ENCODE peak calls at places on chromosome 2, in seven cellular contexts. One of them, this sample, is unnamed. For H3K27me3, the result is how much of the 10 kb centered on the place peaks cover.

GRCh38 chr2:60794271-60794863 is 38.3 kb downstream of the PAPOLG start:
- DNase-seq in PC-3: peak
- DNase-seq in esophagus muscularis mucosa: no peak
- DNase-seq in adrenal gland: no peak
- DNase-seq in tibial artery: no peak
- DNase-seq in upper lobe of right lung: no peak
- DNase-seq in spleen: no peak
- DNase-seq in this sample: no peak

GRCh38 chr2:10847008-10847407 is 34.4 kb upstream of the PDIA6 start:
- DNase-seq in PC-3: no peak
- DNase-seq in esophagus muscularis mucosa: no peak
- DNase-seq in adrenal gland: no peak
- DNase-seq in tibial artery: no peak
- DNase-seq in upper lobe of right lung: no peak
- DNase-seq in spleen: no peak
- DNase-seq in this sample: no peak

GRCh38 chr2:84888401-84889276 is 7.8 kb upstream of the TRABD2A start:
- DNase-seq in PC-3: no peak
- DNase-seq in esophagus muscularis mucosa: no peak
- DNase-seq in adrenal gland: peak
- DNase-seq in tibial artery: no peak
- DNase-seq in upper lobe of right lung: no peak
- DNase-seq in spleen: no peak
- DNase-seq in this sample: peak

GRCh38 chr2:65802298-65802942 is 370.0 kb upstream of the SPRED2 start:
- DNase-seq in PC-3: no peak
- DNase-seq in esophagus muscularis mucosa: peak
- DNase-seq in adrenal gland: no peak
- DNase-seq in tibial artery: no peak
- DNase-seq in upper lobe of right lung: no peak
- DNase-seq in spleen: no peak
- DNase-seq in this sample: no peak

GRCh38 chr2:79734518-79734917 is 221.7 kb downstream of the CTNNA2 start:
- DNase-seq in PC-3: no peak
- DNase-seq in esophagus muscularis mucosa: no peak
- DNase-seq in adrenal gland: no peak
- DNase-seq in tibial artery: no peak
- DNase-seq in upper lobe of right lung: no peak
- DNase-seq in spleen: no peak
- DNase-seq in this sample: no peak

GRCh38 chr2:173715483-173715882 is 249.7 kb downstream of the SP3 start:
- DNase-seq in PC-3: peak
- DNase-seq in esophagus muscularis mucosa: no peak
- DNase-seq in adrenal gland: no peak
- DNase-seq in tibial artery: no peak
- DNase-seq in upper lobe of right lung: no peak
- DNase-seq in spleen: no peak
- DNase-seq in this sample: no peak

GRCh38 chr2:100215375-100215774 is 73.0 kb upstream of the AFF3 start:
- DNase-seq in PC-3: no peak
- DNase-seq in esophagus muscularis mucosa: no peak
- DNase-seq in adrenal gland: no peak
- DNase-seq in tibial artery: no peak
- DNase-seq in upper lobe of right lung: no peak
- DNase-seq in spleen: no peak
- DNase-seq in this sample: no peak

GRCh38 chr2:84493494-84493893 is 22.8 kb upstream of the DNAH6 start:
- DNase-seq in PC-3: peak
- DNase-seq in esophagus muscularis mucosa: no peak
- DNase-seq in adrenal gland: no peak
- DNase-seq in tibial artery: no peak
- DNase-seq in upper lobe of right lung: no peak
- DNase-seq in spleen: no peak
- DNase-seq in this sample: peak

GRCh38 chr2:204691911-204692510 is 146.7 kb downstream of the PARD3B start:
- DNase-seq in PC-3: peak
- DNase-seq in esophagus muscularis mucosa: no peak
- DNase-seq in adrenal gland: peak
- DNase-seq in tibial artery: peak
- DNase-seq in upper lobe of right lung: no peak
- DNase-seq in spleen: no peak
- DNase-seq in this sample: peak

GRCh38 chr2:42252464-42252863 is 83.3 kb downstream of the EML4 start:
- DNase-seq in PC-3: no peak
- DNase-seq in esophagus muscularis mucosa: no peak
- DNase-seq in adrenal gland: no peak
- DNase-seq in tibial artery: no peak
- DNase-seq in upper lobe of right lung: no peak
- DNase-seq in spleen: no peak
- DNase-seq in this sample: no peak

GRCh38 chr2:75053484-75054112 is 95.2 kb downstream of the POLE4 start:
- DNase-seq in PC-3: peak
- DNase-seq in esophagus muscularis mucosa: no peak
- DNase-seq in adrenal gland: peak
- DNase-seq in tibial artery: no peak
- DNase-seq in upper lobe of right lung: no peak
- DNase-seq in spleen: no peak
- DNase-seq in this sample: peak

GRCh38 chr2:69278366-69278765 is 108.7 kb downstream of the GFPT1 start:
- DNase-seq in PC-3: no peak
- DNase-seq in esophagus muscularis mucosa: no peak
- DNase-seq in adrenal gland: no peak
- DNase-seq in tibial artery: no peak
- DNase-seq in upper lobe of right lung: no peak
- DNase-seq in spleen: no peak
- DNase-seq in this sample: no peak

GRCh38 chr2:141526760-141527159 is 604.1 kb downstream of the LRP1B start:
- DNase-seq in PC-3: no peak
- DNase-seq in esophagus muscularis mucosa: no peak
- DNase-seq in adrenal gland: no peak
- DNase-seq in tibial artery: no peak
- DNase-seq in upper lobe of right lung: no peak
- DNase-seq in spleen: no peak
- DNase-seq in this sample: no peak

GRCh38 chr2:141524777-141525176 is 606.0 kb downstream of the LRP1B start:
- DNase-seq in PC-3: no peak
- DNase-seq in esophagus muscularis mucosa: no peak
- DNase-seq in adrenal gland: no peak
- DNase-seq in tibial artery: no peak
- DNase-seq in upper lobe of right lung: no peak
- DNase-seq in spleen: no peak
- DNase-seq in this sample: no peak

GRCh38 chr2:141529674-141530073 is 601.1 kb downstream of the LRP1B start:
- DNase-seq in PC-3: no peak
- DNase-seq in esophagus muscularis mucosa: no peak
- DNase-seq in adrenal gland: no peak
- DNase-seq in tibial artery: no peak
- DNase-seq in upper lobe of right lung: no peak
- DNase-seq in spleen: no peak
- DNase-seq in this sample: no peak

GRCh38 chr2:141523199-141523598 is 607.6 kb downstream of the LRP1B start:
- DNase-seq in PC-3: no peak
- DNase-seq in esophagus muscularis mucosa: no peak
- DNase-seq in adrenal gland: no peak
- DNase-seq in tibial artery: no peak
- DNase-seq in upper lobe of right lung: no peak
- DNase-seq in spleen: no peak
- DNase-seq in this sample: no peak

DNA sequence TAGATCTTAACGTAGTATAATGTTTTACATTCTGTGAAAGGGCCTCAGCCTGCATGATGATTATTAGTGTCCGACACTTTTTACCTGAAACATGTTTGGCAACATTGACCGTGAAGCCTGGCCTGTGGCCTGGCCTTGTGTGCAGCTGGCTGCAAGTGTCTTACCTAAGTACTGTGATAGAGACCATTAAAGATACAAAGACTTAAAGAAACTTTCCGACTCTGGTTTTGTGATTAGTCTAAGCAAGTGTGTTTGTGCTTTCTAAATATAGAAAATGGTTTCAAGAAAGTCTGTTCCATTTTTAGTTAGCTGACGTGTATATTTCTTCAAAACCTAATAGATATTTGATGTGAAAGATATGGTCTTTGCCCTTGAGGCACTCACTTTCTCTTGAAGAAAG is 601.8 kb downstream of the LRP1B start:
- DNase-seq in PC-3: no peak
- DNase-seq in esophagus muscularis mucosa: no peak
- DNase-seq in adrenal gland: no peak
- DNase-seq in tibial artery: no peak
- DNase-seq in upper lobe of right lung: no peak
- DNase-seq in spleen: no peak
- DNase-seq in this sample: no peak
- H3K4me3 ChIP-seq in PC-3: no peak
- H3K4me3 ChIP-seq in esophagus muscularis mucosa: no peak
- H3K4me3 ChIP-seq in adrenal gland: no peak
- H3K4me3 ChIP-seq in tibial artery: no peak
- H3K4me3 ChIP-seq in upper lobe of right lung: no peak
- H3K4me3 ChIP-seq in spleen: no peak
- H3K4me3 ChIP-seq in this sample: no peak

DNA sequence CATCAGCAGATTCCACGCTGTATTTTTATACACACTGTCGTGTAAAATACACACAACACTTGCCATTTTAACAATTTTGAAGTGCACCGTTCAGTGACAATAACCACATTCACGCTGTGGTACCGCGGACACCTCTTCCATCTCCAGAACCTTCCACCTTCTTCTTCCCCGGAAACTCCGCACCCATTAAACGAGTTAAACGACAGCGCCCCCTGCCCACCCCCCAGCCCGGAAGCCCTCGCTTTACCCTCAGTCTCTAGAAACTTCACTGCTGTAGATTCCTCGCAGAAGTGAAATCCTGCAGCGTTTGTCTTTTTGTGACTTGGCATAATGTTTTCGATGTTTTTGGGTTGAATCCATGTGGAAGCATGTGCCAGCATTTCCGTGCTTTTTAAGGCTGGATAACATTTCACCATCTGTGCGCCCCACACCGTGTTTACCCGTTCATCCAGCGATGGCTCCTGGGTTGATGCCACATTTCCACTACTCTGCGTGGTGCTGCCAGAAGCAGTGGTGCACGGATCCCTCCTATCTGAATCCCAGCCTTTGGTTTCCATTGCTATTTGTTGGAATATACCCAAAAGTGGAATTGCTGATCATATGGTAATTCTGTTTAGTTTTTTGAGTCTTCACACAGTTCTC is 32.1 kb upstream of the TMEM18 start:
- DNase-seq in PC-3: no peak
- DNase-seq in esophagus muscularis mucosa: peak
- DNase-seq in adrenal gland: no peak
- DNase-seq in tibial artery: no peak
- DNase-seq in upper lobe of right lung: no peak
- DNase-seq in spleen: no peak
- DNase-seq in this sample: no peak
- H3K27me3 ChIP-seq in PC-3: under half
- H3K27me3 ChIP-seq in esophagus muscularis mucosa: under half
- H3K27me3 ChIP-seq in adrenal gland: under half
- H3K27me3 ChIP-seq in tibial artery: under half
- H3K27me3 ChIP-seq in upper lobe of right lung: under half
- H3K27me3 ChIP-seq in spleen: under half
- H3K27me3 ChIP-seq in this sample: under half

GRCh38 chr2:176174850-176175728 is 13.4 kb upstream of the HOXD1 start:
- DNase-seq in PC-3: no peak
- DNase-seq in esophagus muscularis mucosa: no peak
- DNase-seq in adrenal gland: peak
- DNase-seq in tibial artery: no peak
- DNase-seq in upper lobe of right lung: no peak
- DNase-seq in spleen: no peak
- DNase-seq in this sample: no peak

GRCh38 chr2:176173679-176174381 is 14.6 kb upstream of the HOXD1 start:
- DNase-seq in PC-3: no peak
- DNase-seq in esophagus muscularis mucosa: no peak
- DNase-seq in adrenal gland: no peak
- DNase-seq in tibial artery: no peak
- DNase-seq in upper lobe of right lung: no peak
- DNase-seq in spleen: no peak
- DNase-seq in this sample: no peak

GRCh38 chr2:176174382-176174834 is 14.1 kb upstream of the HOXD1 start:
- DNase-seq in PC-3: no peak
- DNase-seq in esophagus muscularis mucosa: no peak
- DNase-seq in adrenal gland: no peak
- DNase-seq in tibial artery: no peak
- DNase-seq in upper lobe of right lung: no peak
- DNase-seq in spleen: no peak
- DNase-seq in this sample: no peak

GRCh38 chr2:176176233-176176632 is 12.2 kb upstream of the HOXD1 start:
- DNase-seq in PC-3: no peak
- DNase-seq in esophagus muscularis mucosa: no peak
- DNase-seq in adrenal gland: no peak
- DNase-seq in tibial artery: no peak
- DNase-seq in upper lobe of right lung: no peak
- DNase-seq in spleen: no peak
- DNase-seq in this sample: no peak

DNA sequence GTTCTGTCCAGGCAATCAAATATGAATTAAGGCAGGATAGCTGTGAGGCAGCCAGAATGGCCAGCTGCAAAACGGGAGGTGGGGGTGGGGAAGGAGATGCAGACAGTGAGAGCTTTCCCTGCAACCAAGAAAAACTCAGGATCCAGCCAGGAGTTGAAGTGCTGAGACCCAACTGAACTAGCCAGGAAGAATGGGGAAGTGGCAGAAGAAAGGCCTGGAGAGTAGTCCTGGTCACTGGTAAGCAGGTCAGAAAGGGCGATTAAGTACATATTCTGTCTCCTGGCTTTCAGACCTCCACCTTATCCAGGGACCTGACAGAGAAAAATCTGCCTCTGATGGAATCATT is 12.8 kb upstream of the HOXD1 start:
- DNase-seq in PC-3: no peak
- DNase-seq in esophagus muscularis mucosa: no peak
- DNase-seq in adrenal gland: no peak
- DNase-seq in tibial artery: no peak
- DNase-seq in upper lobe of right lung: no peak
- DNase-seq in spleen: no peak
- DNase-seq in this sample: no peak
- H3K4me3 ChIP-seq in PC-3: no peak
- H3K4me3 ChIP-seq in esophagus muscularis mucosa: no peak
- H3K4me3 ChIP-seq in adrenal gland: no peak
- H3K4me3 ChIP-seq in tibial artery: no peak
- H3K4me3 ChIP-seq in upper lobe of right lung: no peak
- H3K4me3 ChIP-seq in spleen: no peak
- H3K4me3 ChIP-seq in this sample: no peak

GRCh38 chr2:103448416-103448815 is 686.6 kb downstream of the TMEM182 start:
- DNase-seq in PC-3: no peak
- DNase-seq in esophagus muscularis mucosa: no peak
- DNase-seq in adrenal gland: no peak
- DNase-seq in tibial artery: no peak
- DNase-seq in upper lobe of right lung: no peak
- DNase-seq in spleen: no peak
- DNase-seq in this sample: no peak
- H3K27me3 ChIP-seq in PC-3: under half
- H3K27me3 ChIP-seq in esophagus muscularis mucosa: under half
- H3K27me3 ChIP-seq in adrenal gland: under half
- H3K27me3 ChIP-seq in tibial artery: under half
- H3K27me3 ChIP-seq in upper lobe of right lung: under half
- H3K27me3 ChIP-seq in spleen: under half
- H3K27me3 ChIP-seq in this sample: under half

This sample was measured in MG63.